ENCODE peak calls at places on chromosomes 13 and 19, in seven cellular contexts. One of them, this sample, is unnamed.

GRCh38 chr19:40745402-40745780 is 4.9 kb downstream of the ACTMAP start:
- DNase-seq in naive thymus-derived CD4-positive, alpha-beta T cell: no peak
- DNase-seq in upper lobe of right lung: no peak
- DNase-seq in Peyer's patch: no peak
- DNase-seq in CD4-positive, CD25-positive, alpha-beta regulatory T cell: no peak
- DNase-seq in tibial artery: no peak
- DNase-seq in GM12878: no peak
- DNase-seq in this sample: no peak

GRCh38 chr19:14517840-14518505 is at the start of gene DNAJB1:
- DNase-seq in naive thymus-derived CD4-positive, alpha-beta T cell: peak; percentile 86
- DNase-seq in upper lobe of right lung: peak; percentile 94
- DNase-seq in Peyer's patch: peak; percentile 90
- DNase-seq in CD4-positive, CD25-positive, alpha-beta regulatory T cell: peak; percentile 66
- DNase-seq in tibial artery: peak; percentile 80
- DNase-seq in GM12878: no peak
- DNase-seq in this sample: peak; percentile 55

GRCh38 chr19:40270362-40271089 is 14.6 kb downstream of the AKT2 start:
- DNase-seq in naive thymus-derived CD4-positive, alpha-beta T cell: no peak
- DNase-seq in upper lobe of right lung: no peak
- DNase-seq in Peyer's patch: no peak
- DNase-seq in CD4-positive, CD25-positive, alpha-beta regulatory T cell: no peak
- DNase-seq in tibial artery: no peak
- DNase-seq in GM12878: no peak
- DNase-seq in this sample: no peak

GRCh38 chr19:1003283-1003682 is 3.1 kb downstream of the GRIN3B start:
- DNase-seq in naive thymus-derived CD4-positive, alpha-beta T cell: no peak
- DNase-seq in upper lobe of right lung: no peak
- DNase-seq in Peyer's patch: no peak
- DNase-seq in CD4-positive, CD25-positive, alpha-beta regulatory T cell: no peak
- DNase-seq in tibial artery: no peak
- DNase-seq in GM12878: no peak
- DNase-seq in this sample: no peak

GRCh38 chr19:55301459-55302331 is 17.9 kb downstream of the BRSK1 start:
- DNase-seq in naive thymus-derived CD4-positive, alpha-beta T cell: peak; percentile 97
- DNase-seq in upper lobe of right lung: peak; percentile 94
- DNase-seq in Peyer's patch: peak; percentile 90
- DNase-seq in CD4-positive, CD25-positive, alpha-beta regulatory T cell: peak; percentile 83
- DNase-seq in tibial artery: peak; percentile 74
- DNase-seq in GM12878: peak; percentile 59
- DNase-seq in this sample: peak; percentile 94

GRCh38 chr13:26228080-26228479 is 6.0 kb upstream of the RNF6 start:
- DNase-seq in naive thymus-derived CD4-positive, alpha-beta T cell: no peak
- DNase-seq in upper lobe of right lung: no peak
- DNase-seq in Peyer's patch: no peak
- DNase-seq in CD4-positive, CD25-positive, alpha-beta regulatory T cell: no peak
- DNase-seq in tibial artery: no peak
- DNase-seq in GM12878: no peak
- DNase-seq in this sample: no peak

GRCh38 chr13:93789058-93789457 is 562.5 kb downstream of the GPC6 start:
- DNase-seq in naive thymus-derived CD4-positive, alpha-beta T cell: no peak
- DNase-seq in upper lobe of right lung: no peak
- DNase-seq in Peyer's patch: no peak
- DNase-seq in CD4-positive, CD25-positive, alpha-beta regulatory T cell: no peak
- DNase-seq in tibial artery: no peak
- DNase-seq in GM12878: no peak
- DNase-seq in this sample: no peak

GRCh38 chr19:54421169-54421516 is 5.9 kb downstream of the TTYH1 start:
- DNase-seq in naive thymus-derived CD4-positive, alpha-beta T cell: no peak
- DNase-seq in upper lobe of right lung: no peak
- DNase-seq in Peyer's patch: no peak
- DNase-seq in CD4-positive, CD25-positive, alpha-beta regulatory T cell: no peak
- DNase-seq in tibial artery: no peak
- DNase-seq in GM12878: no peak
- DNase-seq in this sample: no peak

GRCh38 chr19:33521480-33522370 is at the start of gene PEPD:
- DNase-seq in naive thymus-derived CD4-positive, alpha-beta T cell: peak; percentile 82
- DNase-seq in upper lobe of right lung: peak; percentile 94
- DNase-seq in Peyer's patch: peak; percentile 96
- DNase-seq in CD4-positive, CD25-positive, alpha-beta regulatory T cell: peak; percentile 73
- DNase-seq in tibial artery: peak; percentile 86
- DNase-seq in GM12878: peak; percentile 47
- DNase-seq in this sample: peak; percentile 74

GRCh38 chr13:97254809-97255208 is 32.7 kb downstream of the MBNL2 start:
- DNase-seq in naive thymus-derived CD4-positive, alpha-beta T cell: no peak
- DNase-seq in upper lobe of right lung: no peak
- DNase-seq in Peyer's patch: no peak
- DNase-seq in CD4-positive, CD25-positive, alpha-beta regulatory T cell: no peak
- DNase-seq in tibial artery: no peak
- DNase-seq in GM12878: no peak
- DNase-seq in this sample: no peak

GRCh38 chr13:24083722-24084421 is 76.6 kb upstream of the SPATA13 start:
- DNase-seq in naive thymus-derived CD4-positive, alpha-beta T cell: no peak
- DNase-seq in upper lobe of right lung: no peak
- DNase-seq in Peyer's patch: no peak
- DNase-seq in CD4-positive, CD25-positive, alpha-beta regulatory T cell: no peak
- DNase-seq in tibial artery: no peak
- DNase-seq in GM12878: no peak
- DNase-seq in this sample: no peak

GRCh38 chr19:35805518-35806102 is 7.0 kb downstream of the PRODH2 start:
- DNase-seq in naive thymus-derived CD4-positive, alpha-beta T cell: no peak
- DNase-seq in upper lobe of right lung: no peak
- DNase-seq in Peyer's patch: no peak
- DNase-seq in CD4-positive, CD25-positive, alpha-beta regulatory T cell: no peak
- DNase-seq in tibial artery: no peak
- DNase-seq in GM12878: no peak
- DNase-seq in this sample: no peak

GRCh38 chr19:42272989-42273406 is 3.9 kb downstream of the CIC start:
- DNase-seq in naive thymus-derived CD4-positive, alpha-beta T cell: no peak
- DNase-seq in upper lobe of right lung: no peak
- DNase-seq in Peyer's patch: no peak
- DNase-seq in CD4-positive, CD25-positive, alpha-beta regulatory T cell: no peak
- DNase-seq in tibial artery: no peak
- DNase-seq in GM12878: no peak
- DNase-seq in this sample: no peak

GRCh38 chr13:103403148-103403740 is 337.0 kb upstream of the SLC10A2 start:
- DNase-seq in naive thymus-derived CD4-positive, alpha-beta T cell: no peak
- DNase-seq in upper lobe of right lung: no peak
- DNase-seq in Peyer's patch: no peak
- DNase-seq in CD4-positive, CD25-positive, alpha-beta regulatory T cell: no peak
- DNase-seq in tibial artery: no peak
- DNase-seq in GM12878: no peak
- DNase-seq in this sample: no peak

GRCh38 chr13:49679244-49679643 is 12.0 kb downstream of the EBPL start:
- DNase-seq in naive thymus-derived CD4-positive, alpha-beta T cell: no peak
- DNase-seq in upper lobe of right lung: no peak
- DNase-seq in Peyer's patch: no peak
- DNase-seq in CD4-positive, CD25-positive, alpha-beta regulatory T cell: no peak
- DNase-seq in tibial artery: no peak
- DNase-seq in GM12878: no peak
- DNase-seq in this sample: no peak

GRCh38 chr13:30622551-30622950 is 4.8 kb downstream of the USPL1 start:
- DNase-seq in naive thymus-derived CD4-positive, alpha-beta T cell: no peak
- DNase-seq in upper lobe of right lung: no peak
- DNase-seq in Peyer's patch: no peak
- DNase-seq in CD4-positive, CD25-positive, alpha-beta regulatory T cell: no peak
- DNase-seq in tibial artery: no peak
- DNase-seq in GM12878: no peak
- DNase-seq in this sample: no peak

GRCh38 chr19:35061583-35062373 is 20.3 kb downstream of the HPN start:
- DNase-seq in naive thymus-derived CD4-positive, alpha-beta T cell: no peak
- DNase-seq in upper lobe of right lung: no peak
- DNase-seq in Peyer's patch: no peak
- DNase-seq in CD4-positive, CD25-positive, alpha-beta regulatory T cell: no peak
- DNase-seq in tibial artery: no peak
- DNase-seq in GM12878: no peak
- DNase-seq in this sample: no peak

GRCh38 chr19:7349231-7349591 is 474 bp downstream of the ARHGEF18 start:
- DNase-seq in naive thymus-derived CD4-positive, alpha-beta T cell: no peak
- DNase-seq in upper lobe of right lung: no peak
- DNase-seq in Peyer's patch: no peak
- DNase-seq in CD4-positive, CD25-positive, alpha-beta regulatory T cell: no peak
- DNase-seq in tibial artery: no peak
- DNase-seq in GM12878: no peak
- DNase-seq in this sample: no peak

GRCh38 chr13:29934531-29935308 is 84.3 kb upstream of the UBL3 start:
- DNase-seq in naive thymus-derived CD4-positive, alpha-beta T cell: peak; percentile 30
- DNase-seq in upper lobe of right lung: no peak
- DNase-seq in Peyer's patch: no peak
- DNase-seq in CD4-positive, CD25-positive, alpha-beta regulatory T cell: no peak
- DNase-seq in tibial artery: no peak
- DNase-seq in GM12878: no peak
- DNase-seq in this sample: peak; percentile 44

GRCh38 chr13:33976965-33977364 is 159.0 kb downstream of the RFC3 start:
- DNase-seq in naive thymus-derived CD4-positive, alpha-beta T cell: no peak
- DNase-seq in upper lobe of right lung: no peak
- DNase-seq in Peyer's patch: no peak
- DNase-seq in CD4-positive, CD25-positive, alpha-beta regulatory T cell: no peak
- DNase-seq in tibial artery: no peak
- DNase-seq in GM12878: no peak
- DNase-seq in this sample: no peak

GRCh38 chr19:56261145-56261544 is 11.4 kb upstream of the EDDM13 start:
- DNase-seq in naive thymus-derived CD4-positive, alpha-beta T cell: no peak
- DNase-seq in upper lobe of right lung: no peak
- DNase-seq in Peyer's patch: no peak
- DNase-seq in CD4-positive, CD25-positive, alpha-beta regulatory T cell: no peak
- DNase-seq in tibial artery: no peak
- DNase-seq in GM12878: no peak
- DNase-seq in this sample: no peak

GRCh38 chr13:47216176-47216822 is 319.4 kb upstream of the HTR2A start:
- DNase-seq in naive thymus-derived CD4-positive, alpha-beta T cell: no peak
- DNase-seq in upper lobe of right lung: no peak
- DNase-seq in Peyer's patch: no peak
- DNase-seq in CD4-positive, CD25-positive, alpha-beta regulatory T cell: no peak
- DNase-seq in tibial artery: no peak
- DNase-seq in GM12878: no peak
- DNase-seq in this sample: no peak

GRCh38 chr13:46593403-46593802 is 40.4 kb downstream of the LRCH1 start:
- DNase-seq in naive thymus-derived CD4-positive, alpha-beta T cell: peak; percentile 59
- DNase-seq in upper lobe of right lung: no peak
- DNase-seq in Peyer's patch: no peak
- DNase-seq in CD4-positive, CD25-positive, alpha-beta regulatory T cell: peak; percentile 26
- DNase-seq in tibial artery: no peak
- DNase-seq in GM12878: no peak
- DNase-seq in this sample: no peak

GRCh38 chr19:35862528-35862927 is 5.8 kb downstream of the KIRREL2 start:
- DNase-seq in naive thymus-derived CD4-positive, alpha-beta T cell: no peak
- DNase-seq in upper lobe of right lung: no peak
- DNase-seq in Peyer's patch: no peak
- DNase-seq in CD4-positive, CD25-positive, alpha-beta regulatory T cell: no peak
- DNase-seq in tibial artery: no peak
- DNase-seq in GM12878: no peak
- DNase-seq in this sample: no peak

GRCh38 chr13:79401259-79402071 is 4.6 kb downstream of the RBM26 start:
- DNase-seq in naive thymus-derived CD4-positive, alpha-beta T cell: no peak
- DNase-seq in upper lobe of right lung: no peak
- DNase-seq in Peyer's patch: no peak
- DNase-seq in CD4-positive, CD25-positive, alpha-beta regulatory T cell: no peak
- DNase-seq in tibial artery: no peak
- DNase-seq in GM12878: no peak
- DNase-seq in this sample: no peak
- H3K4me1 ChIP-seq in naive thymus-derived CD4-positive, alpha-beta T cell: peaks cover 37% of the 10 kb centered on the region
- H3K4me1 ChIP-seq in upper lobe of right lung: peaks cover 25% of the 10 kb centered on the region
- H3K4me1 ChIP-seq in Peyer's patch: no peaks in the 10 kb centered on the region
- H3K4me1 ChIP-seq in CD4-positive, CD25-positive, alpha-beta regulatory T cell: peaks cover 54% of the 10 kb centered on the region
- H3K4me1 ChIP-seq in tibial artery: peaks cover 22% of the 10 kb centered on the region
- H3K4me1 ChIP-seq in GM12878: peaks cover 2% of the 10 kb centered on the region
- H3K4me1 ChIP-seq in this sample: peaks cover 56% of the 10 kb centered on the region

DNA sequence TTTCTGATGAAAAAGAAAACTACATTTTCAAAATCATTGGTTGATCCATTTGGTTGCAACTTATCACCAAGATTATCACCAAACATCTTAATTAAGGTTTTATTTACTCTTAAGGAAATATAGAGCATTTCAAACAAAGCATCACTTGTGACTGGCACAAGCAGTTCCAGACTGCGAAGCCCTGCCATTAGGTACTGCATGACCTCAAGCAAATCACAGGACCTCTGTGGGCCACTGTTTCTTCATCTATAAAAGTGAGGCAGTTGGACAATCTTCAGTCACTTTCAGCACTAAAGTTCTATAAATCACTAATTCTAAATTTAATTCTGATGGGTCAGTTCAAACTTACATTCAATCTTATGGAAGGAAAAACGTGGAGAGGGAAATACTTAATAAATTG is 2.0 kb downstream of the ELF1 start:
- DNase-seq in naive thymus-derived CD4-positive, alpha-beta T cell: no peak
- DNase-seq in upper lobe of right lung: no peak
- DNase-seq in Peyer's patch: no peak
- DNase-seq in CD4-positive, CD25-positive, alpha-beta regulatory T cell: peak; percentile 15
- DNase-seq in tibial artery: peak; percentile 34
- DNase-seq in GM12878: no peak
- DNase-seq in this sample: peak; percentile 33
- H3K4me3 ChIP-seq in naive thymus-derived CD4-positive, alpha-beta T cell: peak overlapping the region; percentile 76
- H3K4me3 ChIP-seq in upper lobe of right lung: peak overlapping the region; percentile 47
- H3K4me3 ChIP-seq in Peyer's patch: peak overlapping the region; percentile 51
- H3K4me3 ChIP-seq in CD4-positive, CD25-positive, alpha-beta regulatory T cell: peak overlapping the region; percentile 99
- H3K4me3 ChIP-seq in tibial artery: no peak overlapping the region
- H3K4me3 ChIP-seq in GM12878: peak overlapping the region; percentile 90
- H3K4me3 ChIP-seq in this sample: peak overlapping the region; percentile 53

GRCh38 chr19:17655751-17656480 is 32.2 kb downstream of the UNC13A start:
- DNase-seq in naive thymus-derived CD4-positive, alpha-beta T cell: no peak
- DNase-seq in upper lobe of right lung: no peak
- DNase-seq in Peyer's patch: no peak
- DNase-seq in CD4-positive, CD25-positive, alpha-beta regulatory T cell: no peak
- DNase-seq in tibial artery: no peak
- DNase-seq in GM12878: no peak
- DNase-seq in this sample: no peak
- H3K9me3 ChIP-seq in naive thymus-derived CD4-positive, alpha-beta T cell: no peaks in the 10 kb centered on the region
- H3K9me3 ChIP-seq in upper lobe of right lung: no peaks in the 10 kb centered on the region
- H3K9me3 ChIP-seq in Peyer's patch: no peaks in the 10 kb centered on the region
- H3K9me3 ChIP-seq in CD4-positive, CD25-positive, alpha-beta regulatory T cell: no peaks in the 10 kb centered on the region
- H3K9me3 ChIP-seq in tibial artery: no peaks in the 10 kb centered on the region
- H3K9me3 ChIP-seq in GM12878: no peaks in the 10 kb centered on the region
- H3K9me3 ChIP-seq in this sample: no peaks in the 10 kb centered on the region

DNA sequence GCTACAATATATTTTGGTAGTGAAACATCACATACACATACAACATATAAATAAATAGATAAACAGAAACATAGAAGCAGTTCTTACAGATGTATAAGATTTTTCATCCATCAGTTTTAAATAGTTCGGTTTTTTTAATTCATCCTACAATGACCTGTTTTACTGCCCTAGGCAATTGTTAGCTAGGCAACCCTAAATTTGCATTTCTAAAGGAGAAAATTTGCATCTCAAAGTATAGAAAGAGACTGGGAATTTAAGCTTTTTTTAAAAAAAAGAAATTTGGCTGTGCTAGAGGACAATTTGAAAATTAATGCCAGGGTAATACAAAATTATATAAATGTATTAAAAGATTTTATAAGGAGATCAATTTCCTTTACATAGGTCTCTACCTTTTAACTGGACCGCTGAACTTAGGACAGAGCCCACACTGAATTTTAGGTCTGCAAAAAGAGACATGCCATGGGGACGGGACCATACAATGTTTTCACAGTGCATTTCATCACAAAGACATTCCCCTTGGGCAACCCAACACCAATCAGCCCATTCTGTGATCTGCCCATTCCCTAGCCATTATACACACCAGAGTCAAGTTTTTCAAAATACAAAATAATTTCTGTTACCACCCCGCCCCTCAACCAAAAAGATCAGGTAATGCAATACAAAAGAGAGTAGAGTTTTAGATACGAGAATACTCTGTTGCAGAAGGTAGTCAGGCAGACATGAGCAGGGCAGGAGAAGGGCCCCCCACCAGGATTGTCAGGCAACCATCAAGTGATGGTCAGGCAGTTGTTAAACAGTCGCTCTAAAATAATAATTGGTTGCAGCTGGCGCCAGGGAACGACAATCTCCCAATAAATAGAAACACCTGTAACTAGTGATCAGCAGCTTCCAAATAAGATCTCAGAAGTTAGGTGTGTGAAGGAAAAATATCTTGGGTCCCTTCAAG is 299.8 kb upstream of the SGCG start:
- DNase-seq in naive thymus-derived CD4-positive, alpha-beta T cell: no peak
- DNase-seq in upper lobe of right lung: no peak
- DNase-seq in Peyer's patch: no peak
- DNase-seq in CD4-positive, CD25-positive, alpha-beta regulatory T cell: no peak
- DNase-seq in tibial artery: no peak
- DNase-seq in GM12878: no peak
- DNase-seq in this sample: no peak
- H3K4me1 ChIP-seq in naive thymus-derived CD4-positive, alpha-beta T cell: no peaks in the 10 kb centered on the region
- H3K4me1 ChIP-seq in upper lobe of right lung: no peaks in the 10 kb centered on the region
- H3K4me1 ChIP-seq in Peyer's patch: no peaks in the 10 kb centered on the region
- H3K4me1 ChIP-seq in CD4-positive, CD25-positive, alpha-beta regulatory T cell: no peaks in the 10 kb centered on the region
- H3K4me1 ChIP-seq in tibial artery: no peaks in the 10 kb centered on the region
- H3K4me1 ChIP-seq in GM12878: peaks cover 5% of the 10 kb centered on the region
- H3K4me1 ChIP-seq in this sample: no peaks in the 10 kb centered on the region

This sample was measured in CD8-positive, alpha-beta memory T cell.